ENCODE peak calls at places on chromosomes 2 and 18, in seven cellular contexts. G, W, U, Y, A, F and L are unnamed samples.

GRCh38 chr2:26477126-26477910 is 606 bp downstream of the OTOF start:
- DNase-seq in F (no peak), A (no peak), W (peak; percentile 52), Y (no peak), G (no peak), U (no peak), L (no peak)

GRCh38 chr18:78813156-78813555 is 166.5 kb upstream of the SALL3 start:
- DNase-seq in Y (no peak), A (no peak), U (no peak), G (no peak), F (no peak), W (no peak), L (no peak)

GRCh38 chr2:61220768-61221167 is 58.8 kb downstream of the C2orf74 start:
- DNase-seq in W (no peak), Y (no peak), G (no peak), U (no peak), F (no peak), A (peak; percentile 55), L (no peak)

GRCh38 chr2:151999058-151999457 is 99.8 kb downstream of the CACNB4 start:
- DNase-seq in U (peak; percentile 34), W (peak; percentile 85), F (no peak), Y (peak; percentile 23), A (peak; percentile 61), G (peak; percentile 30), L (peak; percentile 46)

GRCh38 chr2:75432761-75433361 is 127.9 kb downstream of the EVA1A start:
- DNase-seq in Y (no peak), G (no peak), U (no peak), F (no peak), A (no peak), W (no peak), L (no peak)

GRCh38 chr2:182666674-182667320 is 49.3 kb upstream of the DNAJC10 start:
- DNase-seq in Y (no peak), G (peak; percentile 43), W (peak; percentile 30), U (no peak), F (peak; percentile 10), A (peak; percentile 24), L (no peak)

GRCh38 chr18:63070750-63071502 is 248.6 kb downstream of the BCL2 start:
- DNase-seq in W (no peak), U (peak; percentile 60), A (no peak), Y (no peak), G (no peak), F (no peak), L (no peak)

GRCh38 chr2:105114551-105114950 is 76.7 kb downstream of the MRPS9 start:
- DNase-seq in W (peak; percentile 64), U (no peak), Y (no peak), A (peak; percentile 64), F (peak; percentile 75), G (peak; percentile 55), L (peak; percentile 59)

GRCh38 chr2:88235987-88236386 is 65.8 kb downstream of the THNSL2 start:
- DNase-seq in A (no peak), G (no peak), Y (no peak), U (no peak), W (no peak), F (no peak), L (no peak)

GRCh38 chr18:73717570-73717969 is 430.1 kb downstream of the FBXO15 start:
- DNase-seq in A (no peak), F (no peak), U (no peak), Y (no peak), W (no peak), G (peak; percentile 57), L (no peak)

GRCh38 chr2:127196998-127197397 is 23.1 kb downstream of the CYP27C1 start:
- DNase-seq in F (no peak), U (no peak), A (no peak), G (peak; percentile 29), W (no peak), Y (no peak), L (no peak)

GRCh38 chr18:36593001-36593400 is 235.8 kb downstream of the TPGS2 start:
- DNase-seq in G (peak; percentile 70), U (no peak), A (peak; percentile 18), W (no peak), F (no peak), Y (no peak), L (no peak)

GRCh38 chr2:32168513-32168912 is 2.8 kb downstream of the SLC30A6 start:
- DNase-seq in U (no peak), A (no peak), G (no peak), F (no peak), W (no peak), Y (no peak), L (no peak)

GRCh38 chr2:68157402-68158133 is at the start of gene PNO1:
- DNase-seq in F (peak; percentile 91), G (peak; percentile 85), Y (peak; percentile 95), U (peak; percentile 97), W (peak; percentile 95), A (peak; percentile 93), L (peak; percentile 97)

GRCh38 chr2:64831134-64831976 is 157.8 kb upstream of the SLC1A4 start:
- DNase-seq in Y (peak; percentile 88), U (peak; percentile 92), W (peak; percentile 86), G (peak; percentile 93), F (peak; percentile 89), A (peak; percentile 96), L (peak; percentile 80)